ENCODE peak calls at places on chromosomes 3 and 15, in six cellular contexts. One of them, this sample, is unnamed.

GRCh38 chr15:100338971-100339444 is 2.8 kb downstream of the ADAMTS17 start:
- DNase-seq in choroid plexus epithelial cell: peak
- DNase-seq in activated effector memory CD4-positive, alpha-beta T cell treated with Interleukin-2 at 50 U/mL for 16 hours: peak
- DNase-seq in sigmoid colon: peak
- DNase-seq in GM23338: peak
- DNase-seq in posterior vena cava: no peak
- DNase-seq in this sample: peak

GRCh38 chr15:94673801-94674200 is 442.4 kb downstream of the MCTP2 start:
- DNase-seq in sigmoid colon: no peak
- DNase-seq in activated effector memory CD4-positive, alpha-beta T cell treated with Interleukin-2 at 50 U/mL for 16 hours: no peak
- DNase-seq in choroid plexus epithelial cell: no peak
- DNase-seq in GM23338: no peak
- DNase-seq in posterior vena cava: no peak
- DNase-seq in this sample: no peak

GRCh38 chr3:172065534-172065933 is 26.2 kb downstream of the FNDC3B start:
- DNase-seq in activated effector memory CD4-positive, alpha-beta T cell treated with Interleukin-2 at 50 U/mL for 16 hours: no peak
- DNase-seq in choroid plexus epithelial cell: peak
- DNase-seq in posterior vena cava: no peak
- DNase-seq in GM23338: no peak
- DNase-seq in sigmoid colon: no peak
- DNase-seq in this sample: no peak

GRCh38 chr15:29570931-29571727 is 251.1 kb downstream of the TJP1 start:
- DNase-seq in posterior vena cava: no peak
- DNase-seq in sigmoid colon: no peak
- DNase-seq in activated effector memory CD4-positive, alpha-beta T cell treated with Interleukin-2 at 50 U/mL for 16 hours: no peak
- DNase-seq in choroid plexus epithelial cell: peak
- DNase-seq in GM23338: peak
- DNase-seq in this sample: peak

GRCh38 chr3:197960694-197961581 is 921 bp downstream of the LMLN start:
- DNase-seq in choroid plexus epithelial cell: peak
- DNase-seq in GM23338: no peak
- DNase-seq in sigmoid colon: no peak
- DNase-seq in activated effector memory CD4-positive, alpha-beta T cell treated with Interleukin-2 at 50 U/mL for 16 hours: no peak
- DNase-seq in posterior vena cava: peak
- DNase-seq in this sample: peak

GRCh38 chr3:52820741-52821140 is 9.7 kb downstream of the ITIH4 start:
- DNase-seq in GM23338: peak
- DNase-seq in posterior vena cava: no peak
- DNase-seq in activated effector memory CD4-positive, alpha-beta T cell treated with Interleukin-2 at 50 U/mL for 16 hours: no peak
- DNase-seq in choroid plexus epithelial cell: peak
- DNase-seq in sigmoid colon: no peak
- DNase-seq in this sample: no peak

GRCh38 chr3:125128861-125129501 is 73.2 kb upstream of the HEG1 start:
- DNase-seq in sigmoid colon: peak
- DNase-seq in choroid plexus epithelial cell: peak
- DNase-seq in GM23338: no peak
- DNase-seq in activated effector memory CD4-positive, alpha-beta T cell treated with Interleukin-2 at 50 U/mL for 16 hours: no peak
- DNase-seq in posterior vena cava: no peak
- DNase-seq in this sample: no peak

GRCh38 chr3:170089862-170090600 is 52.2 kb downstream of the GPR160 start:
- DNase-seq in GM23338: no peak
- DNase-seq in choroid plexus epithelial cell: peak
- DNase-seq in sigmoid colon: no peak
- DNase-seq in activated effector memory CD4-positive, alpha-beta T cell treated with Interleukin-2 at 50 U/mL for 16 hours: no peak
- DNase-seq in posterior vena cava: no peak
- DNase-seq in this sample: no peak

GRCh38 chr15:38564557-38565286 is at the start of gene RASGRP1:
- DNase-seq in posterior vena cava: peak
- DNase-seq in activated effector memory CD4-positive, alpha-beta T cell treated with Interleukin-2 at 50 U/mL for 16 hours: peak
- DNase-seq in sigmoid colon: peak
- DNase-seq in GM23338: peak
- DNase-seq in choroid plexus epithelial cell: peak
- DNase-seq in this sample: no peak

GRCh38 chr3:51375136-51375535 is 10.0 kb upstream of the MANF start:
- DNase-seq in sigmoid colon: no peak
- DNase-seq in posterior vena cava: peak
- DNase-seq in GM23338: no peak
- DNase-seq in activated effector memory CD4-positive, alpha-beta T cell treated with Interleukin-2 at 50 U/mL for 16 hours: no peak
- DNase-seq in choroid plexus epithelial cell: no peak
- DNase-seq in this sample: no peak

GRCh38 chr3:99901200-99901926 is 83.7 kb downstream of the CMSS1 start:
- DNase-seq in choroid plexus epithelial cell: peak
- DNase-seq in sigmoid colon: no peak
- DNase-seq in activated effector memory CD4-positive, alpha-beta T cell treated with Interleukin-2 at 50 U/mL for 16 hours: no peak
- DNase-seq in posterior vena cava: no peak
- DNase-seq in GM23338: no peak
- DNase-seq in this sample: peak

GRCh38 chr15:39285066-39285465 is 295.8 kb upstream of the THBS1 start:
- DNase-seq in activated effector memory CD4-positive, alpha-beta T cell treated with Interleukin-2 at 50 U/mL for 16 hours: no peak
- DNase-seq in choroid plexus epithelial cell: peak
- DNase-seq in sigmoid colon: no peak
- DNase-seq in GM23338: no peak
- DNase-seq in posterior vena cava: no peak
- DNase-seq in this sample: no peak

GRCh38 chr3:19808834-19809233 is 125.2 kb downstream of the EFHB start:
- DNase-seq in sigmoid colon: no peak
- DNase-seq in GM23338: peak
- DNase-seq in activated effector memory CD4-positive, alpha-beta T cell treated with Interleukin-2 at 50 U/mL for 16 hours: no peak
- DNase-seq in choroid plexus epithelial cell: no peak
- DNase-seq in posterior vena cava: no peak
- DNase-seq in this sample: no peak

GRCh38 chr3:189597918-189598317 is 33.3 kb upstream of the TP63 start:
- DNase-seq in activated effector memory CD4-positive, alpha-beta T cell treated with Interleukin-2 at 50 U/mL for 16 hours: no peak
- DNase-seq in sigmoid colon: no peak
- DNase-seq in GM23338: no peak
- DNase-seq in choroid plexus epithelial cell: no peak
- DNase-seq in posterior vena cava: no peak
- DNase-seq in this sample: no peak

GRCh38 chr3:139521811-139522210 is 17.7 kb downstream of the RBP1 start:
- DNase-seq in sigmoid colon: no peak
- DNase-seq in GM23338: no peak
- DNase-seq in posterior vena cava: no peak
- DNase-seq in activated effector memory CD4-positive, alpha-beta T cell treated with Interleukin-2 at 50 U/mL for 16 hours: no peak
- DNase-seq in choroid plexus epithelial cell: no peak
- DNase-seq in this sample: no peak

This sample was measured in kidney glomerular epithelial cell.